ENCODE peak calls at places on chromosomes 12 and 14, in nine cellular contexts. U is vagina, C is Peyer's patch, B is uterus, I is transverse colon, K is ovary, L is tibial nerve, J is IMR-90, N is K562. G is an unnamed sample.

GRCh38 chr12:52582971-52583456 is 9.4 kb upstream of the KRT74 start:
- DNase-seq in L (peak; percentile 27), N (peak; percentile 73), C (peak; percentile 72), K (no peak), I (peak; percentile 63), J (peak; percentile 43), B (peak; percentile 29), U (no peak), G (peak; percentile 75)

GRCh38 chr12:59736786-59737185 is 141.0 kb downstream of the SLC16A7 start:
- DNase-seq in I (no peak), N (no peak), C (no peak), J (peak; percentile 96), K (no peak), B (no peak), U (no peak), L (no peak), G (no peak)

GRCh38 chr14:53663709-53664108 is 292.9 kb downstream of the BMP4 start:
- DNase-seq in I (peak; percentile 11), U (no peak), L (no peak), J (peak; percentile 9), K (no peak), C (peak; percentile 44), B (no peak), N (no peak), G (no peak)

GRCh38 chr12:40672650-40673319 is 19.5 kb upstream of the CNTN1 start:
- DNase-seq in K (no peak), N (no peak), I (no peak), B (no peak), J (no peak), C (no peak), L (no peak), U (no peak), G (no peak)

GRCh38 chr12:122403115-122403770 is 19.2 kb downstream of the CLIP1 start:
- DNase-seq in I (no peak), K (no peak), B (no peak), N (no peak), C (no peak), U (no peak), L (no peak), J (no peak), G (no peak)

GRCh38 chr14:26730929-26731618 is 133.2 kb upstream of the NOVA1 start:
- DNase-seq in U (no peak), C (no peak), N (peak; percentile 9), K (no peak), I (no peak), B (no peak), J (peak; percentile 3), L (no peak), G (no peak)

GRCh38 chr14:100131181-100131580 is 28.3 kb downstream of the DEGS2 start:
- DNase-seq in N (no peak), J (no peak), U (no peak), I (peak; percentile 57), C (no peak), L (no peak), K (no peak), B (no peak), G (no peak)

GRCh38 chr14:74275265-74275841 is 27.4 kb downstream of the ABCD4 start:
- DNase-seq in J (peak; percentile 74), U (no peak), C (no peak), K (no peak), L (no peak), B (no peak), I (no peak), N (peak; percentile 48), G (peak; percentile 65)

GRCh38 chr14:105532735-105533141 is 6.4 kb downstream of the TMEM121 start:
- DNase-seq in K (no peak), C (no peak), J (no peak), B (no peak), L (no peak), N (peak; percentile 43), I (no peak), U (no peak), G (no peak)

GRCh38 chr14:102262894-102263462 is 42.0 kb downstream of the MOK start:
- DNase-seq in K (no peak), I (no peak), C (no peak), J (peak; percentile 60), N (no peak), U (no peak), B (no peak), L (no peak), G (no peak)

GRCh38 chr12:56836317-56836716 is 73.2 kb downstream of the HSD17B6 start:
- DNase-seq in L (no peak), B (peak; percentile 17), U (no peak), C (no peak), J (no peak), K (no peak), I (peak; percentile 18), N (no peak), G (no peak)

GRCh38 chr12:78096909-78097597 is 266.4 kb downstream of the NAV3 start:
- DNase-seq in C (no peak), L (no peak), B (peak; percentile 28), U (no peak), N (no peak), J (peak; percentile 69), I (no peak), K (no peak), G (no peak)

GRCh38 chr12:48442191-48442828 is 30.0 kb upstream of the ANP32D start:
- DNase-seq in K (no peak), B (no peak), I (no peak), C (no peak), U (no peak), N (peak; percentile 25), L (no peak), J (no peak), G (no peak)

GRCh38 chr12:52061470-52062166 is 8.2 kb upstream of the ATG101 start:
- DNase-seq in N (no peak), K (no peak), L (peak; percentile 42), C (no peak), B (no peak), J (no peak), U (no peak), I (no peak), G (no peak)

GRCh38 chr12:98220636-98221035 is 294.8 kb upstream of the TMPO start:
- DNase-seq in K (no peak), C (no peak), B (no peak), U (no peak), I (no peak), N (no peak), J (no peak), L (no peak), G (no peak)

GRCh38 chr12:98211914-98212695 is 303.3 kb upstream of the TMPO start:
- DNase-seq in C (no peak), N (no peak), K (no peak), B (no peak), U (no peak), J (no peak), I (no peak), L (no peak), G (no peak)

GRCh38 chr12:98213556-98213955 is 301.8 kb upstream of the TMPO start:
- DNase-seq in I (no peak), L (no peak), K (no peak), U (no peak), J (no peak), C (no peak), B (no peak), N (no peak), G (no peak)

GRCh38 chr12:98221243-98221808 is 294.1 kb upstream of the TMPO start:
- DNase-seq in L (no peak), J (no peak), I (no peak), N (no peak), U (no peak), K (no peak), C (no peak), B (no peak), G (no peak)

DNA sequence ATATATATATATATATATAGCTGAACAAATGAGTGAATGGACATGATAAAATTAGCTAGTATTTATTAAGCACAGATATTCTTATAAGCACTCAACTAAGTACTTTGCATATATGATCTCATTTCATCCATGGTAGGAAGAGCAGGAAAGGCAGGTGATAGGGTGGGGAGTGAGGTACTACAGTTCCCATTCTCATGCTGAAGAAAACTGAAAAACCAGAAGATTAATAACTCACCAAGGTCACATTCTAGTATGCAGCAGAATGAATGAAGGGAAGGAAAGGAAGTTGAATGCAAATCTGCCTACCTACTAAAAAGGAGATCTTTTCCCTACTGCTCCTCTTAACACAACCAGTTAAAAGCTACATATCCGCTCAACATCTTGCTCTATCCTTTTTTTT is 298.1 kb upstream of the TMPO start:
- DNase-seq in B (no peak), J (no peak), I (no peak), U (no peak), L (no peak), K (no peak), N (no peak), C (no peak), G (no peak)
- H3K36me3 ChIP-seq in B (no peaks in the 10 kb centered on the region), J (no peaks in the 10 kb centered on the region), I (no peaks in the 10 kb centered on the region), U (no peaks in the 10 kb centered on the region), L (no peaks in the 10 kb centered on the region), K (no peaks in the 10 kb centered on the region), N (no peaks in the 10 kb centered on the region), C (no peaks in the 10 kb centered on the region), G (no peaks in the 10 kb centered on the region)

GRCh38 chr14:67619446-67620216 is at the start of gene ARG2:
- DNase-seq in L (peak; percentile 96), I (peak; percentile 100), J (peak; percentile 91), K (peak; percentile 98), C (peak; percentile 100), B (peak; percentile 98), U (peak; percentile 99), N (peak; percentile 96), G (peak; percentile 99)
- TF ChIP-seq POLR2A in L (peak; percentile 80), I (peak; percentile 86), J (peak; percentile 61), K (peak; percentile 76), C (peak; percentile 95), B (peak; percentile 82), U (peak; percentile 63), N (peak; percentile 74), G (peak; percentile 34)

GRCh38 chr14:55589171-55589570 is 9.2 kb downstream of the KTN1 start:
- DNase-seq in B (no peak), N (no peak), K (no peak), C (no peak), L (no peak), I (no peak), J (no peak), U (no peak), G (no peak)

GRCh38 chr14:55585854-55586253 is 5.8 kb downstream of the KTN1 start:
- DNase-seq in C (no peak), I (no peak), U (no peak), L (no peak), K (no peak), J (peak; percentile 73), N (no peak), B (no peak), G (no peak)

GRCh38 chr14:55586411-55586810 is 6.4 kb downstream of the KTN1 start:
- DNase-seq in C (no peak), N (no peak), K (no peak), L (no peak), U (no peak), B (no peak), J (peak; percentile 24), I (no peak), G (no peak)

GRCh38 chr14:55588259-55588699 is 8.3 kb downstream of the KTN1 start:
- DNase-seq in B (no peak), J (peak; percentile 74), I (no peak), K (no peak), N (no peak), L (no peak), C (no peak), U (no peak), G (no peak)

GRCh38 chr14:55587847-55588246 is 7.8 kb downstream of the KTN1 start:
- DNase-seq in N (no peak), B (no peak), C (no peak), K (no peak), J (no peak), L (no peak), U (no peak), I (no peak), G (no peak)
- H3K4me1 ChIP-seq in N (no peaks in the 10 kb centered on the region), B (peaks cover 14% of the 10 kb centered on the region), C (peaks cover 8% of the 10 kb centered on the region), K (peaks cover 9% of the 10 kb centered on the region), J (peaks cover 17% of the 10 kb centered on the region), L (no peaks in the 10 kb centered on the region), U (peaks cover 80% of the 10 kb centered on the region), I (peaks cover 43% of the 10 kb centered on the region), G (peaks cover 7% of the 10 kb centered on the region)

GRCh38 chr14:45114327-45114726 is 20.0 kb downstream of the FKBP3 start:
- DNase-seq in C (no peak), K (no peak), I (no peak), N (no peak), J (no peak), U (no peak), L (no peak), B (no peak), G (no peak)
- H3K36me3 ChIP-seq in C (peaks cover 2% of the 10 kb centered on the region), K (no peaks in the 10 kb centered on the region), I (peaks cover 67% of the 10 kb centered on the region), N (peaks cover 91% of the 10 kb centered on the region), J (peaks cover 31% of the 10 kb centered on the region), U (peaks cover 76% of the 10 kb centered on the region), L (no peaks in the 10 kb centered on the region), B (no peaks in the 10 kb centered on the region), G (no peaks in the 10 kb centered on the region)